ENCODE peak calls at places on chromosomes 12 and 14, in nine cellular contexts. T is brain microvascular endothelial cell, S is EH, E is ecto neural progenitor cell, V is T-helper 1 cell, W is EL, A is cardiac septum, D is Karpas-422, M is HFFc6. H is an unnamed sample.
A peak's percentile ranks its signal among the peaks of the same experiment; 100 is the strongest.

GRCh38 chr14:89308232-89308959 is 108.6 kb downstream of the FOXN3 start:
- DNase-seq in T (no peak), S (peak; percentile 49), E (no peak), V (no peak), W (peak; percentile 13), A (no peak), D (no peak), M (peak; percentile 11), H (peak; percentile 62)

GRCh38 chr12:56158926-56159461 is 835 bp downstream of the MYL6 start:
- DNase-seq in T (peak; percentile 59), S (peak; percentile 90), E (peak; percentile 78), V (peak; percentile 42), W (peak; percentile 74), A (peak; percentile 92), D (peak; percentile 61), M (peak; percentile 64), H (peak; percentile 51)

GRCh38 chr14:21087294-21088091 is 11.0 kb downstream of the ZNF219 start:
- DNase-seq in T (peak; percentile 95), S (peak; percentile 97), E (peak; percentile 62), V (peak; percentile 78), W (peak; percentile 91), A (peak; percentile 76), D (peak; percentile 84), M (peak; percentile 98), H (peak; percentile 77)

GRCh38 chr14:64717870-64718269 is 13.6 kb downstream of the PLEKHG3 start:
- DNase-seq in T (no peak), S (no peak), E (no peak), V (no peak), W (no peak), A (peak; percentile 73), D (no peak), M (no peak), H (no peak)

GRCh38 chr12:124369055-124369900 is 74.4 kb downstream of the RFLNA start:
- DNase-seq in T (peak; percentile 74), S (peak; percentile 94), E (no peak), V (no peak), W (peak; percentile 94), A (peak; percentile 93), D (no peak), M (peak; percentile 89), H (no peak)

GRCh38 chr12:45183263-45183662 is 32.6 kb upstream of the ANO6 start:
- DNase-seq in T (no peak), S (peak; percentile 37), E (no peak), V (no peak), W (no peak), A (no peak), D (no peak), M (peak; percentile 20), H (peak; percentile 5)

GRCh38 chr12:124621296-124621660 is 53.9 kb upstream of the NCOR2 start:
- DNase-seq in T (no peak), S (peak; percentile 69), E (no peak), V (no peak), W (peak; percentile 29), A (no peak), D (no peak), M (no peak), H (no peak)

GRCh38 chr12:26028953-26029740 is 70.7 kb downstream of the RASSF8 start:
- DNase-seq in T (peak; percentile 45), S (peak; percentile 57), E (no peak), V (peak; percentile 20), W (peak; percentile 55), A (no peak), D (peak; percentile 71), M (peak; percentile 30), H (peak; percentile 45)

GRCh38 chr12:122318607-122319311 is 52.5 kb upstream of the VPS33A start:
- DNase-seq in T (peak; percentile 68), S (peak; percentile 96), E (no peak), V (no peak), W (peak; percentile 84), A (no peak), D (no peak), M (peak; percentile 88), H (no peak)

GRCh38 chr12:51863921-51864700 is 15.6 kb upstream of the FIGNL2 start:
- DNase-seq in T (no peak), S (peak; percentile 25), E (peak; percentile 95), V (no peak), W (no peak), A (no peak), D (no peak), M (no peak), H (no peak)

GRCh38 chr12:79690606-79691298 is at the start of gene PAWR:
- DNase-seq in T (peak; percentile 45), S (peak; percentile 77), E (peak; percentile 92), V (peak; percentile 32), W (peak; percentile 81), A (no peak), D (peak; percentile 93), M (peak; percentile 41), H (peak; percentile 87)

GRCh38 chr14:106738075-106738474 is 1211.7 kb downstream of the TMEM121 start:
- DNase-seq in T (no peak), S (no peak), E (no peak), V (no peak), W (no peak), A (no peak), D (no peak), M (no peak), H (peak; percentile 30)

GRCh38 chr12:92471551-92471950 is 231.2 kb upstream of the PLEKHG7 start:
- DNase-seq in T (no peak), S (no peak), E (no peak), V (no peak), W (no peak), A (no peak), D (no peak), M (no peak), H (peak; percentile 85)

GRCh38 chr12:22866406-22866805 is 241.4 kb downstream of the ETNK1 start:
- DNase-seq in T (no peak), S (no peak), E (no peak), V (no peak), W (no peak), A (no peak), D (no peak), M (no peak), H (no peak)

GRCh38 chr12:63929426-63929825 is 84.9 kb downstream of the SRGAP1 start:
- DNase-seq in T (no peak), S (no peak), E (no peak), V (no peak), W (peak; percentile 30), A (no peak), D (no peak), M (no peak), H (no peak)

H was measured in OCI-LY7.